ENCODE peak calls at places on chromosome 16, in five cellular contexts. M, P, Y, Q and U are unnamed samples.
A peak's percentile ranks its signal among the peaks of the same experiment; 100 is the strongest.

GRCh38 chr16:75035410-75035968 is 36.7 kb downstream of the ZNRF1 start:
- DNase-seq in P (no peak), M (no peak), Q (no peak), Y (no peak), U (no peak)

GRCh38 chr16:20747030-20747816 is 5.6 kb upstream of the THUMPD1 start:
- DNase-seq in Q (no peak), Y (no peak), M (no peak), P (no peak), U (no peak)

GRCh38 chr16:30561212-30561816 is 3.1 kb upstream of the ZNF764 start:
- DNase-seq in M (peak; percentile 60), Q (no peak), P (no peak), Y (no peak), U (no peak)

GRCh38 chr16:21685034-21685455 is 21.3 kb downstream of the OTOA start:
- DNase-seq in P (no peak), Y (no peak), Q (no peak), M (no peak), U (no peak)

GRCh38 chr16:15950167-15950854 is 895 bp downstream of the ABCC1 start:
- DNase-seq in M (no peak), Q (peak; percentile 33), P (peak; percentile 24), Y (peak; percentile 36), U (peak; percentile 34)

GRCh38 chr16:58814348-58814801 is 80.3 kb upstream of the GOT2 start:
- DNase-seq in Y (peak; percentile 2), P (peak; percentile 61), Q (peak; percentile 30), M (peak; percentile 34), U (peak; percentile 26)

GRCh38 chr16:14405611-14406537 is 224.2 kb downstream of the PARN start:
- DNase-seq in M (no peak), P (peak; percentile 53), Y (peak; percentile 9), Q (no peak), U (no peak)

GRCh38 chr16:15948532-15949209 is 745 bp upstream of the ABCC1 start:
- DNase-seq in M (no peak), Y (no peak), Q (no peak), P (no peak), U (no peak)

GRCh38 chr16:66161942-66162341 is 204.5 kb upstream of the CDH5 start:
- DNase-seq in P (no peak), M (no peak), Q (no peak), Y (no peak), U (no peak)

GRCh38 chr16:17265177-17265576 is 205.6 kb downstream of the XYLT1 start:
- DNase-seq in Y (no peak), M (no peak), P (no peak), Q (no peak), U (no peak)

GRCh38 chr16:53061701-53062159 is 6.9 kb downstream of the CHD9 start:
- DNase-seq in P (no peak), Y (no peak), Q (no peak), M (peak; percentile 67), U (no peak)

GRCh38 chr16:11621920-11622651 is 35.4 kb upstream of the LITAF start:
- DNase-seq in P (peak; percentile 60), Q (no peak), M (no peak), Y (peak; percentile 69), U (no peak)

GRCh38 chr16:78200623-78201096 is 101.2 kb downstream of the WWOX start:
- DNase-seq in Y (no peak), P (no peak), Q (no peak), M (no peak), U (no peak)

GRCh38 chr16:70649300-70649699 is 2.9 kb downstream of the IL34 start:
- DNase-seq in Y (no peak), P (no peak), M (no peak), Q (no peak), U (no peak)

DNA sequence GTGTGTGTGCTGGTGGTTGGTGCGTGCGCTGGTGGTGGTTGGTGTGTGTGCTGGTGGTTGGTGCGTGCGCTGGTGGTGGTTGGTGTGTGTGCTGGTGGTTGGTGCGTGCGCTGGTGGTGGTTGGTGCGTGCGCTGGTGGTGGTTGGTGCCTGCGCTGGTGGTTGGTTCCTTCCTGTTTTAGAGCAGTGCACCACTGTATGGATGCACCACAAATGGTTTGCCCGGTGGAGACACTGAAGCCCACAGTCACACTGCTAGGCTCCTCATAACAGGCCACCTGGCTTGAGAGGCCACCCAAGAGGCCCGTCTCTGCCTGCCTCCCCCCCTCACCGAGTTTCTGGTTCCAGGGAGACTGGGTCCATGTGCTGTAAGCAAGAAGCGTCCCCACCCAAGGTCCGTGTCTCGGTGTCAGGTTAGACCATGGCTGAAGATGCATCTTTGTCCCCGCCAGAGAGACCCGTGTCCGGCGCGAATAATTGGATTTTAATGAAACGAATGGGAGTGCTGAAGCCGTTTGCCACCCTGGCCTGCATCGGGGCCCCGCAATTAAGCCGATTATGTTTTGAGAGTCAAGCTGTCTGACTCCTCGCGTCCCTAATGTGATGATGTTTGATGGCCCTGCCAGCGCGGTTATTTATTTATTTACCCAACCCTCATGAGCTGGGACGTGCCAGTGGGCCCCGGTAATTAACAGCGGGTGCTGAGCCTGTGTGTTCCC is 161.3 kb upstream of the GSE1 start:
- DNase-seq in Q (no peak), P (no peak), M (no peak), Y (no peak), U (no peak)
- TF ChIP-seq CTCF in Q (no peak), P (no peak), M (no peak), Y (no peak), U (no peak)

GRCh38 chr16:87422106-87422505 is 30.0 kb downstream of the MAP1LC3B start:
- DNase-seq in M (no peak), P (no peak), Q (no peak), Y (no peak), U (no peak)

GRCh38 chr16:87421369-87421912 is 29.3 kb downstream of the MAP1LC3B start:
- DNase-seq in M (no peak), Y (no peak), P (no peak), Q (no peak), U (no peak)

GRCh38 chr16:87419971-87420370 is 27.8 kb downstream of the MAP1LC3B start:
- DNase-seq in Q (no peak), Y (no peak), P (no peak), M (no peak), U (no peak)

GRCh38 chr16:87418644-87419043 is 26.5 kb downstream of the MAP1LC3B start:
- DNase-seq in M (no peak), Q (no peak), P (no peak), Y (no peak), U (no peak)

DNA sequence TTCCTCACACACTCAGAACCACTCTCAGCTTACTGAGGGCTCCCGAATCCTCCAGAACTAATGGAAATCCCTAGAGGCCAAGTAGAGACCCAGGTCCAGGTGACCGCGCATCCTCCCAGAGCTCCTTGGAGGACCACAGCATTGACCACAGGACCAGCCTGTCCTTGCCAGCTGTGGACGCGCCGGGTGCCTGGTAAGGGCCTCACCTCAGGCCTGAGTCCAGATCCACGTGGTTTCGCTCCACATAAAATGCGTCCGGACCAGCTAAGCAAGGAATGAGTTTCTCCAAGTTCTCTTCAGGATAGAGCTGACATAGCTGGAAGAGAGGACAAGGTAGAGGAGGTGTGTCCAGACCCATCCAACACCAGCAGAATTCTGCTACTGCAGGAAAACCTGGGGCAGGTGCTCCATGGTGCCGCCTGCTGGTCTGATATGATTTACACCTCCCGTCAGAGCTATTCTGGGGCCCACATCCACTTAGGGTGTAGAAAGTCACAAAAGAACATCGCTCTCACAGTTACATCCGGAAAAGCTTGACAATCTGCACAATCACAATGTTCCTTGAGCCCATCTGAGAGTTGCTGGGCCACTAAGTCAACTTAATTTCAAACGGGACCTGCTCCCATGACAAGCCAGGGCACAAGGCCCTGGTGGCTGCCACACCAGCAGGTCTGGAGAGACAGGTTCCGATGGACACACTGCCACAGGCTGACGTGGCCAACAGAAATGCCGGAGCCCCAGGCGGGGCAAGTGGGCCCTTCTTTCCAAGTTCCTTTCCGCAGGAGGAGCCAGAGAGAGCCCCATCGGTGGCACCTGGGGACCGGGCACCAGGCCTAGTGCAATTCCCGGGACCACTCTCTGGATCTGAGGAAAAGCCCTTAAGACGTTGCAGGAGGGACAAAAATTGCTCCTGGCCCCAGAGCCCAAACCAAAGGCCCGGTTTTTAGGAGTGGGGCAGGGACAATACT is 28.5 kb downstream of the MAP1LC3B start:
- DNase-seq in Y (no peak), M (no peak), Q (no peak), P (no peak), U (no peak)
- TF ChIP-seq CTCF in Y (no peak), M (no peak), Q (peak; percentile 53), P (no peak), U (peak; percentile 44)

DNA sequence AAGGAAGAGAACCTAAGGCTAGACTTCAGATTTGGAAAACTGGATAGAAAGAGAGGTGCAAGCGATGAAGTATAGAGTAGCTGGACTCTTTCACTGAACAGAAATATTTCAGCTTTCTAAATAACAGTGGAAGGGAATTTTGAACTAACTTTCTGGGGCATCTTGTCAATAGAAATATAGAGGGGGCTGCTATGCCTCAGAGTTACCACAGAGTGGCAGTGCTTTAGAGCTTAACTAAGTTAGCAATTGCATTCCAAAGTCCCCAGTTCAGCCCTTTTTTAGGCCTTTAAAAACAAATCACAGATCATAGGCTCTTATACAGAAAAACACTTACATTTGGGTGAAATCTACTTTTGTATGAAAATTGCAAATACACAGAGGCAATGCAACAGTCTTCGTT is 154.2 kb upstream of the CDH8 start:
- DNase-seq in P (no peak), Y (no peak), M (no peak), Q (no peak), U (peak; percentile 32)
- TF ChIP-seq CTCF in P (peak; percentile 40), Y (no peak), M (peak; percentile 41), Q (peak; percentile 22), U (peak; percentile 51)

GRCh38 chr16:1335996-1336395 is 2.6 kb downstream of the BAIAP3 start:
- DNase-seq in M (no peak), Y (no peak), P (peak; percentile 68), Q (no peak), U (no peak)
- TF ChIP-seq CTCF in M (no peak), Y (no peak), P (no peak), Q (peak; percentile 14), U (no peak)

GRCh38 chr16:4477966-4478365 is 1.8 kb downstream of the HMOX2 start:
- DNase-seq in P (no peak), Y (no peak), Q (peak; percentile 17), M (no peak), U (peak; percentile 99)
- TF ChIP-seq CTCF in P (no peak), Y (no peak), Q (peak; percentile 34), M (no peak), U (no peak)

GRCh38 chr16:81882559-81882958 is 103.5 kb downstream of the PLCG2 start:
- DNase-seq in Y (no peak), P (no peak), M (no peak), Q (no peak), U (no peak)
- TF ChIP-seq CTCF in Y (no peak), P (no peak), M (no peak), Q (no peak), U (no peak)

DNA sequence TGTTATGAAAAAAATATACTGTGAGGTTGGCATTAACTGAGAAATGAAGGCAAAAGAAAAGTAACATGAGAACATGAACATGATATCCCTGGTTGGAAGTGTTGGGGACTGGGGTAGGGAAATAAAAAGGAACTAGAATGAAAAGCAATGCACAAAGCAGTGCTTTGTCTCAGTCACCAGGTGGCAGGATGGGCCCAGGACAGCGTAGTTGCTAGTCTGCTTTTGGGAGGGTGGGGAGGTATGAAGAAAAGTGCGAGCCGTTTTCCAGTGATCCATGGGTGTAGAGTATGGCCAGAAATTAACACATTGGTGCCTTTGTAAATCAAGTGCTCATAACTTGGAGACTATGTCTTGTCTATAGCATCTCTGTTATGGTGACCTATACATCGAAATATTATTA is 662.5 kb upstream of the SALL1 start:
- DNase-seq in Q (no peak), P (peak; percentile 27), M (no peak), Y (no peak), U (no peak)
- TF ChIP-seq CTCF in Q (peak; percentile 46), P (no peak), M (no peak), Y (no peak), U (peak; percentile 27)